ENCODE peak calls at places on chromosome 14, in eight cellular contexts. I is brain microvascular endothelial cell, E is tibial artery, N is astrocyte, K is astrocyte of the spinal cord, B is lower leg skin, V is heart left ventricle, P is cardiac muscle cell. T is an unnamed sample.

GRCh38 chr14:92688434-92689375 is 59.7 kb downstream of the LGMN start:
- DNase-seq in I (no peak), E (no peak), N (no peak), K (no peak), B (no peak), V (no peak), P (no peak), T (no peak)

GRCh38 chr14:105066285-105067071 is 1.2 kb upstream of the GPR132 start:
- DNase-seq in I (no peak), E (peak), N (no peak), K (no peak), B (no peak), V (no peak), P (no peak), T (no peak)

GRCh38 chr14:72525087-72525909 is 368.6 kb downstream of the DPF3 start:
- DNase-seq in I (no peak), E (no peak), N (no peak), K (no peak), B (no peak), V (no peak), P (no peak), T (no peak)

GRCh38 chr14:101721951-101722661 is 39.4 kb upstream of the PPP2R5C start:
- DNase-seq in I (no peak), E (no peak), N (peak), K (peak), B (peak), V (peak), P (peak), T (peak)

GRCh38 chr14:85607571-85608219 is 77.8 kb downstream of the FLRT2 start:
- DNase-seq in I (peak), E (no peak), N (peak), K (peak), B (no peak), V (no peak), P (peak), T (peak)

GRCh38 chr14:101495284-101495683 is 66.0 kb upstream of the DIO3 start:
- DNase-seq in I (no peak), E (peak), N (no peak), K (no peak), B (no peak), V (no peak), P (no peak), T (no peak)

GRCh38 chr14:62126885-62127478 is 364.8 kb downstream of the SNAPC1 start:
- DNase-seq in I (peak), E (no peak), N (peak), K (peak), B (no peak), V (no peak), P (peak), T (peak)

GRCh38 chr14:59455411-59455810 is 9.8 kb downstream of the GPR135 start:
- DNase-seq in I (no peak), E (no peak), N (peak), K (peak), B (no peak), V (no peak), P (peak), T (peak)

GRCh38 chr14:40072175-40072574 is 639.9 kb upstream of the FBXO33 start:
- DNase-seq in I (no peak), E (no peak), N (no peak), K (no peak), B (no peak), V (no peak), P (no peak), T (no peak)

GRCh38 chr14:93737574-93737973 is 50.7 kb downstream of the PRIMA1 start:
- DNase-seq in I (no peak), E (no peak), N (no peak), K (no peak), B (no peak), V (peak), P (no peak), T (no peak)

GRCh38 chr14:78401866-78402265 is 231.7 kb downstream of the NRXN3 start:
- DNase-seq in I (no peak), E (no peak), N (peak), K (peak), B (no peak), V (no peak), P (peak), T (no peak)

GRCh38 chr14:100786131-100786530 is 39.8 kb upstream of the MEG3 start:
- DNase-seq in I (no peak), E (no peak), N (no peak), K (no peak), B (no peak), V (peak), P (peak), T (no peak)

GRCh38 chr14:98170580-98170979 is 1101.4 kb downstream of the BCL11B start:
- DNase-seq in I (no peak), E (no peak), N (no peak), K (no peak), B (no peak), V (no peak), P (no peak), T (no peak)

GRCh38 chr14:102532204-102532658 is 22.7 kb upstream of the ANKRD9 start:
- DNase-seq in I (no peak), E (no peak), N (no peak), K (no peak), B (no peak), V (no peak), P (peak), T (peak)

GRCh38 chr14:93579178-93579577 is 148.4 kb downstream of the UNC79 start:
- DNase-seq in I (no peak), E (no peak), N (no peak), K (no peak), B (no peak), V (no peak), P (no peak), T (no peak)

GRCh38 chr14:70955543-70956480 is 48.6 kb downstream of the PCNX1 start:
- DNase-seq in I (peak), E (no peak), N (no peak), K (peak), B (no peak), V (no peak), P (peak), T (peak)

DNA sequence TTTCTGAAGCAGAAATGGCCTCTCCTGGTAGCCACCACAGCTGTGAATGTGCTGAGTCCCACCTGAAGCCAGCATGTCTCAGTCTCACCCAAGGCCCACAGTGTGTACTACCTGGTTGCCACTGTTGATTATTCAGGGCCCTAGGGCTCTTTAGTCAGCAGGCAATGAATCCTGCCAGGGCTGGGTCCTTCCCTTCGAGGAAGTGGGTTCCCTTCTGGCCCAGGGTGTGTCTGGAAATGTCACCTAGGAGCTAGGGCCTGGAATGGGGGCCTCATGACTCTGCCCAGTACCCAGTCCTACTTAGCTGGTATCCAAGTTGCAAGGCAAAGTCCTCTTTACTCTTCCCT is 207.4 kb downstream of the SYNE2 start:
- DNase-seq in I (no peak), E (no peak), N (no peak), K (no peak), B (no peak), V (no peak), P (no peak), T (no peak)
- H3K4me3 ChIP-seq in I (no peak), E (no peak), N (no peak), K (no peak), B (no peak), V (no peak), P (no peak), T (no peak)

DNA sequence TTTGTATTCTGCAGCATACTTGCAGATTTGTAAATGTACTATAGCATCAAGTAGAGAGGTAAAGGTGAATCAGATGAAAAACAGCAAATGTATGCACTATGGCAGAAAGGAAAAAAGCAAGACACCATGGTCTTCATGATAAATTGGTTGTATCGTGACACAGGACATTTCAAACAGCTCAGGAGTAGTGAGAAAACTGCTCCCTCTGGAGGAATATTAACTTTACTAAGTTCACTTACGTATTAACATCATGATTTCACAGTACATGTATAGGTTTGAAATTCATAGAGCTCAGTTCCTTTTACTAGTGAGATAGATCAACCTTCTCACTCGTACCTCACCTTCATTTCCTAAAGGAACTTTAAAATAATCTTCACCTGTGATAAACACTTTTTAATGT is 6.5 kb downstream of the MBIP start:
- DNase-seq in I (no peak), E (no peak), N (no peak), K (no peak), B (no peak), V (no peak), P (peak), T (no peak)
- TF ChIP-seq CTCF in I (no peak), E (no peak), N (no peak), K (no peak), B (no peak), V (no peak), P (no peak), T (no peak)

GRCh38 chr14:91078095-91078737 is 17.8 kb upstream of the RPS6KA5 start:
- DNase-seq in I (no peak), E (no peak), N (no peak), K (no peak), B (peak), V (no peak), P (no peak), T (no peak)
- H3K4me3 ChIP-seq in I (no peak), E (no peak), N (no peak), K (no peak), B (no peak), V (no peak), P (no peak), T (no peak)

DNA sequence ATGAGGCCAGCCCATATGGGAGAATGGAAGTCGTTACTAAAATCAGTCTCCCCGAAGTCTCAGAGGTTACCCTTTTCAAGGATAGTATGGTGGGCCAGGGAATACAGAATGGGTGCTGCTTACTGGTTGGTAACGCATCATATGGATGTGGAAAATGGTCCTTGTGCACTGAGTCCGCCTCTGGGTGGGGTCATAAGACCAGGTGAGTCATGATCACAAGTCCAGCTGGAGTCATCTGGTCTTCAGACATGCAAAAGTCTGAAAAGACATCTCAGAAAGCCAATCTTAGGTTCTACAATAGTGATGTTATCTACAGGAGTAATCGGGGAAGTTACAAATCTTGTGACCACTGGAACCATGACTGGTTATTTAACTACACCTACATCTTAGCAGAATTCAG is 71.9 kb upstream of the TCL1B start:
- DNase-seq in I (no peak), E (no peak), N (no peak), K (no peak), B (no peak), V (no peak), P (no peak), T (no peak)
- TF ChIP-seq CTCF in I (no peak), E (no peak), N (no peak), K (no peak), B (no peak), V (no peak), P (no peak), T (no peak)

DNA sequence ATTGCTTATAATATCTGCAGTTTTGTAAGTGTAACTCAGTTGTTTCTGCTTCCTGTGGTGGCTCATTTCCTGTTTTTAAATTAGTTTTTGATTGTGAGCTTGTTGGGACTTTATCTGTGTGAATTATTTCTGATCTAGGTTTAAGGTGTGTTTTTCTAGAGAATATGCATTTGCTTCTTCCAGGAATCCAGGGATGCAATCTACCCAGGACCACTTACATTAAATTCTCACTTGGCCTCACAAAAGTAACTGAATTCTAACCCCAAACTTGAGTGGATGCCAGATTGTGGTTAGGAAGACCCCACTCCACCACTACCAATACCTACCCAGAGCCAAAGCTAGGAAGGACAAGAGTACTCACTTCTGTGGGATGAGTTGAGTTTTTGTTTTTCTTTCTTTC is 11.9 kb downstream of the STYX start:
- DNase-seq in I (no peak), E (no peak), N (no peak), K (no peak), B (no peak), V (no peak), P (no peak), T (no peak)
- H3K4me3 ChIP-seq in I (no peak), E (no peak), N (no peak), K (no peak), B (no peak), V (no peak), P (no peak), T (no peak)

GRCh38 chr14:74211945-74212580 is 27.2 kb upstream of the VSX2 start:
- DNase-seq in I (no peak), E (no peak), N (no peak), K (no peak), B (no peak), V (no peak), P (no peak), T (no peak)

GRCh38 chr14:74203546-74203945 is 35.7 kb upstream of the VSX2 start:
- DNase-seq in I (no peak), E (no peak), N (no peak), K (no peak), B (no peak), V (no peak), P (no peak), T (no peak)

GRCh38 chr14:74204481-74204880 is 34.8 kb upstream of the VSX2 start:
- DNase-seq in I (no peak), E (no peak), N (no peak), K (no peak), B (no peak), V (no peak), P (no peak), T (no peak)

GRCh38 chr14:74202113-74202512 is 37.1 kb upstream of the VSX2 start:
- DNase-seq in I (no peak), E (no peak), N (no peak), K (no peak), B (no peak), V (no peak), P (no peak), T (no peak)

DNA sequence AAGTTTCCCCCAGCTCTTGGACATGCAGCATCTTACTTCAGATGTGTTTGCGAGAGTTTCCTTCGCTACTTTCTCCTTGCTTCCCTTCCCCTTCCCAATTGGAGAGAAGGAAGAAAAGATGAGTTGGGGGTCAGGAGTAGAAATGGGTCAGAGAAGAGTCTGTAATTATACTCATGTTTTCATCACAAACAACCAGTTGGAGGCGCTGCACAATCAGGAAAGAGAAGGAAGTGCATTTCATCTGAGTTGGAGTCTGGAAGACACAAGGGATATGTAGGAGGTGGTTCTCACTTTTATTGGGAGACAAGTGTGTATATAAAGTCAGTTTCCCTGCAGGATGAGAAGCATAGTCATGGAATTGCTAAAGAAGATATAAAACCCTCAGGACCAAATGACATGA is 31.3 kb upstream of the VSX2 start:
- DNase-seq in I (no peak), E (no peak), N (no peak), K (no peak), B (no peak), V (no peak), P (no peak), T (no peak)
- TF ChIP-seq CTCF in I (peak), E (no peak), N (no peak), K (peak), B (no peak), V (no peak), P (peak), T (no peak)

T was measured in foreskin fibroblast.